ENCODE peak calls at places on chromosomes 11 and 22, in four cellular contexts. I is KBM-7, O is A549, R is B cell. P is an unnamed sample.

GRCh38 chr11:111934301-111934700 is 2.8 kb upstream of the DIXDC1 start:
- DNase-seq in I (no peak), O (no peak), R (no peak), P (no peak)

GRCh38 chr11:64918056-64918455 is 1.0 kb upstream of the ATG2A start:
- DNase-seq in I (peak), O (no peak), R (no peak), P (no peak)

GRCh38 chr11:61602775-61603569 is 22.1 kb upstream of the SYT7 start:
- DNase-seq in I (no peak), O (no peak), R (no peak), P (peak)

GRCh38 chr11:114274637-114275036 is 21.6 kb upstream of the NNMT start:
- DNase-seq in I (no peak), O (no peak), R (no peak), P (no peak)

GRCh38 chr11:68579455-68579854 is 104.9 kb upstream of the GAL start:
- DNase-seq in I (no peak), O (no peak), R (no peak), P (no peak)

GRCh38 chr11:94747136-94748110 is 20.7 kb upstream of the AMOTL1 start:
- DNase-seq in I (no peak), O (peak), R (no peak), P (peak)

GRCh38 chr11:76632492-76632891 is 38.1 kb downstream of the LRRC32 start:
- DNase-seq in I (no peak), O (no peak), R (no peak), P (no peak)

GRCh38 chr11:57248780-57249383 is 11.8 kb upstream of the APLNR start:
- DNase-seq in I (peak), O (peak), R (no peak), P (peak)

GRCh38 chr11:33885338-33886005 is 6.4 kb downstream of the LMO2 start:
- DNase-seq in I (peak), O (no peak), R (no peak), P (no peak)

GRCh38 chr11:120095516-120095915 is 42.4 kb downstream of the TRIM29 start:
- DNase-seq in I (no peak), O (no peak), R (no peak), P (no peak)

GRCh38 chr22:37309221-37310074 is 27.1 kb downstream of the CYTH4 start:
- DNase-seq in I (peak), O (no peak), R (no peak), P (no peak)

GRCh38 chr22:40746428-40747220 is 67.3 kb downstream of the MCHR1 start:
- DNase-seq in I (no peak), O (no peak), R (no peak), P (no peak)

GRCh38 chr11:117931971-117932370 is 2.8 kb upstream of the TMPRSS13 start:
- DNase-seq in I (no peak), O (no peak), R (no peak), P (no peak)

GRCh38 chr11:68026391-68027105 is 3.9 kb upstream of the NDUFS8 start:
- DNase-seq in I (no peak), O (no peak), R (no peak), P (no peak)

GRCh38 chr11:8066036-8066910 is 14.7 kb upstream of the TUB start:
- DNase-seq in I (no peak), O (no peak), R (peak), P (no peak)

GRCh38 chr11:45702511-45702910 is 37.1 kb upstream of the CHST1 start:
- DNase-seq in I (no peak), O (no peak), R (no peak), P (no peak)

GRCh38 chr11:102347526-102348331 is 715 bp downstream of the BIRC2 start:
- DNase-seq in I (peak), O (no peak), R (no peak), P (peak)

GRCh38 chr11:69240332-69241074 is 53.5 kb upstream of the MYEOV start:
- DNase-seq in I (no peak), O (no peak), R (no peak), P (peak)

GRCh38 chr11:76742912-76743311 is 40.2 kb upstream of the TSKU start:
- DNase-seq in I (no peak), O (no peak), R (no peak), P (no peak)

GRCh38 chr11:14764899-14765527 is 121.4 kb downstream of the PDE3B start:
- DNase-seq in I (peak), O (no peak), R (peak), P (no peak)

GRCh38 chr22:21845558-21846452 is 21.6 kb downstream of the MAPK1 start:
- DNase-seq in I (no peak), O (no peak), R (no peak), P (no peak)

GRCh38 chr22:38490915-38491314 is 15.2 kb downstream of the DDX17 start:
- DNase-seq in I (no peak), O (no peak), R (no peak), P (no peak)

GRCh38 chr22:44166877-44167276 is 13.8 kb upstream of the PARVG start:
- DNase-seq in I (no peak), O (no peak), R (no peak), P (no peak)

GRCh38 chr11:18575361-18575760 is 13.2 kb downstream of the UEVLD start:
- DNase-seq in I (no peak), O (no peak), R (no peak), P (no peak)